ENCODE peak calls at places on chromosomes 5 and 9, in seven cellular contexts. N, I, E, H, S, W and Y are unnamed samples.

GRCh38 chr5:109390188-109390587 is 19.6 kb downstream of the PJA2 start:
- DNase-seq in N (no peak), I (no peak), E (no peak), H (no peak), S (no peak), W (no peak), Y (no peak)

GRCh38 chr9:127568971-127569818 is 42.9 kb upstream of the STXBP1 start:
- DNase-seq in N (peak), I (peak), E (peak), H (peak), S (peak), W (peak), Y (peak)

GRCh38 chr5:95822038-95822407 is 503 bp downstream of the GLRX start:
- DNase-seq in N (no peak), I (peak), E (peak), H (peak), S (peak), W (peak), Y (peak)

GRCh38 chr5:68484307-68485068 is 268.9 kb downstream of the PIK3R1 start:
- DNase-seq in N (no peak), I (no peak), E (no peak), H (no peak), S (peak), W (no peak), Y (peak)

GRCh38 chr9:93207326-93207814 is 23.4 kb downstream of the WNK2 start:
- DNase-seq in N (peak), I (peak), E (no peak), H (no peak), S (peak), W (no peak), Y (no peak)

GRCh38 chr5:10192309-10192708 is 57.4 kb downstream of the ATPSCKMT start:
- DNase-seq in N (peak), I (no peak), E (no peak), H (no peak), S (no peak), W (no peak), Y (no peak)

GRCh38 chr9:127369428-127369827 is 27.5 kb upstream of the SLC2A8 start:
- DNase-seq in N (no peak), I (no peak), E (no peak), H (no peak), S (no peak), W (no peak), Y (no peak)

GRCh38 chr5:169384661-169385060 is 83.7 kb upstream of the SLIT3 start:
- DNase-seq in N (no peak), I (no peak), E (no peak), H (no peak), S (no peak), W (no peak), Y (no peak)

GRCh38 chr5:1553642-1554409 is 30.1 kb upstream of the LPCAT1 start:
- DNase-seq in N (no peak), I (no peak), E (no peak), H (no peak), S (no peak), W (no peak), Y (no peak)

GRCh38 chr9:72809586-72809985 is 143.3 kb downstream of the ALDH1A1 start:
- DNase-seq in N (peak), I (no peak), E (no peak), H (no peak), S (peak), W (no peak), Y (no peak)

GRCh38 chr9:12819436-12820185 is 44.8 kb downstream of the LURAP1L start:
- DNase-seq in N (peak), I (no peak), E (peak), H (no peak), S (peak), W (no peak), Y (no peak)

GRCh38 chr5:36602711-36603321 is 3.6 kb upstream of the SLC1A3 start:
- DNase-seq in N (no peak), I (no peak), E (no peak), H (no peak), S (peak), W (no peak), Y (no peak)

GRCh38 chr9:104276709-104277245 is 182.7 kb downstream of the SMC2 start:
- DNase-seq in N (peak), I (no peak), E (no peak), H (no peak), S (no peak), W (no peak), Y (peak)

GRCh38 chr5:116577064-116577788 is 2.6 kb upstream of the SEMA6A start:
- DNase-seq in N (no peak), I (no peak), E (no peak), H (no peak), S (no peak), W (peak), Y (no peak)

GRCh38 chr9:93082841-93083411 is 13.1 kb upstream of the CARD19 start:
- DNase-seq in N (no peak), I (no peak), E (no peak), H (no peak), S (no peak), W (no peak), Y (no peak)

GRCh38 chr9:108786756-108787663 is 68.8 kb downstream of the ACTL7B start:
- DNase-seq in N (peak), I (no peak), E (peak), H (no peak), S (peak), W (no peak), Y (peak)

GRCh38 chr9:122100756-122101155 is 7.6 kb upstream of the TTLL11 start:
- DNase-seq in N (no peak), I (no peak), E (no peak), H (no peak), S (no peak), W (no peak), Y (no peak)

GRCh38 chr5:141783599-141784296 is 94.5 kb downstream of the PCDH1 start:
- DNase-seq in N (no peak), I (no peak), E (peak), H (no peak), S (peak), W (no peak), Y (peak)

GRCh38 chr5:6202615-6203365 is 175.6 kb downstream of the MED10 start:
- DNase-seq in N (no peak), I (no peak), E (no peak), H (no peak), S (peak), W (no peak), Y (no peak)

GRCh38 chr9:1048853-1049252 is 1.3 kb upstream of the DMRT2 start:
- DNase-seq in N (no peak), I (no peak), E (no peak), H (no peak), S (no peak), W (no peak), Y (no peak)

GRCh38 chr9:14349141-14349817 is 35.3 kb upstream of the NFIB start:
- DNase-seq in N (no peak), I (no peak), E (no peak), H (no peak), S (no peak), W (no peak), Y (peak)

GRCh38 chr5:10578869-10579268 is 15.0 kb downstream of the ANKRD33B start:
- DNase-seq in N (no peak), I (no peak), E (no peak), H (no peak), S (no peak), W (no peak), Y (no peak)

GRCh38 chr5:82277987-82278710 is at the start of gene RPS23:
- DNase-seq in N (peak), I (peak), E (peak), H (peak), S (peak), W (peak), Y (peak)

GRCh38 chr5:655406-655805 is 37.7 kb downstream of the TPPP start:
- DNase-seq in N (no peak), I (peak), E (no peak), H (no peak), S (no peak), W (no peak), Y (no peak)

GRCh38 chr9:34988218-34989055 is 1.1 kb upstream of the DNAJB5 start:
- DNase-seq in N (no peak), I (peak), E (no peak), H (no peak), S (peak), W (peak), Y (no peak)

GRCh38 chr5:180286-180918 is 10.9 kb upstream of the LRRC14B start:
- DNase-seq in N (no peak), I (peak), E (no peak), H (no peak), S (no peak), W (no peak), Y (no peak)

GRCh38 chr5:62354028-62354874 is 48.2 kb downstream of the KIF2A start:
- DNase-seq in N (peak), I (no peak), E (peak), H (peak), S (peak), W (peak), Y (peak)

GRCh38 chr9:114880276-114880891 is 50.0 kb downstream of the TNFSF8 start:
- DNase-seq in N (no peak), I (no peak), E (no peak), H (no peak), S (no peak), W (no peak), Y (no peak)

GRCh38 chr9:91037511-91038482 is 236.2 kb downstream of the SYK start:
- DNase-seq in N (peak), I (peak), E (peak), H (no peak), S (peak), W (no peak), Y (peak)